ENCODE peak calls at places on chromosomes 2 and 18, in nine cellular contexts. G is transverse colon; K is activated T-helper 9 cell treated with anti-CD3 and anti-CD28 coated beads, Interleukin-2, amount 50 U/mL, for 16 hours; W is iris pigment epithelial cell; V is activated T-cell treated with anti-CD3 and anti-CD28 coated beads for 24 hours; O is A549; E is AG09319; Y is dermis microvascular lymphatic vessel endothelial cell; T is hepatic stellate cell. L is an unnamed sample.

GRCh38 chr18:69432847-69433246 is 32.2 kb downstream of the DOK6 start:
- DNase-seq in K (no peak), Y (no peak), W (no peak), O (no peak), E (no peak), G (no peak), T (no peak), V (no peak), L (no peak)

GRCh38 chr2:225100856-225101294 is 58.6 kb upstream of the DOCK10 start:
- DNase-seq in E (peak), V (no peak), G (no peak), T (peak), W (peak), O (peak), Y (no peak), K (no peak), L (no peak)

GRCh38 chr2:71460595-71461303 is 7.4 kb downstream of the DYSF start:
- DNase-seq in W (no peak), E (no peak), K (no peak), Y (peak), T (peak), O (peak), G (no peak), V (no peak), L (no peak)

GRCh38 chr2:15758779-15759343 is 167.2 kb downstream of the DDX1 start:
- DNase-seq in V (no peak), G (no peak), W (no peak), T (no peak), Y (no peak), E (no peak), O (no peak), K (no peak), L (no peak)

GRCh38 chr2:113273031-113273551 is 5.6 kb downstream of the PAX8 start:
- DNase-seq in T (no peak), O (peak), E (no peak), W (peak), K (no peak), V (no peak), G (no peak), Y (no peak), L (no peak)

GRCh38 chr2:104658149-104658839 is 195.6 kb upstream of the POU3F3 start:
- DNase-seq in K (no peak), G (peak), V (no peak), O (no peak), T (no peak), W (no peak), Y (no peak), E (no peak), L (peak)

GRCh38 chr2:223460774-223461211 is 141.4 kb downstream of the SCG2 start:
- DNase-seq in T (peak), V (no peak), Y (peak), K (no peak), O (peak), E (no peak), W (peak), G (no peak), L (no peak)

GRCh38 chr2:160652236-160652635 is 158.6 kb upstream of the RBMS1 start:
- DNase-seq in T (no peak), W (peak), G (peak), K (peak), Y (no peak), O (no peak), V (peak), E (no peak), L (no peak)

GRCh38 chr2:11514081-11514730 is 19.6 kb upstream of the GREB1 start:
- DNase-seq in K (no peak), G (no peak), E (no peak), T (no peak), W (no peak), Y (peak), O (no peak), V (no peak), L (no peak)

GRCh38 chr18:49500136-49500921 is 13.3 kb upstream of the C18orf32 start:
- DNase-seq in W (no peak), T (no peak), G (no peak), V (no peak), E (no peak), O (no peak), Y (no peak), K (no peak), L (no peak)

GRCh38 chr2:29058082-29058481 is 16.2 kb downstream of the PCARE start:
- DNase-seq in V (no peak), K (no peak), E (no peak), G (no peak), Y (no peak), W (no peak), T (no peak), O (no peak), L (no peak)

GRCh38 chr2:287471-287885 is 413 bp downstream of the ALKAL2 start:
- DNase-seq in E (no peak), Y (no peak), K (no peak), G (peak), V (no peak), W (peak), T (no peak), O (no peak), L (peak)

GRCh38 chr2:140797718-140798117 is 1333.1 kb downstream of the LRP1B start:
- DNase-seq in T (no peak), W (no peak), G (no peak), O (no peak), E (no peak), V (no peak), K (no peak), Y (no peak), L (no peak)

GRCh38 chr18:47749195-47749973 is 181.1 kb downstream of the SMAD2 start:
- DNase-seq in T (peak), E (peak), O (peak), G (peak), V (peak), W (peak), Y (peak), K (peak), L (peak)

GRCh38 chr2:207133493-207133861 is 32.3 kb downstream of the KLF7 start:
- DNase-seq in W (no peak), E (no peak), V (no peak), T (no peak), Y (no peak), O (no peak), G (no peak), K (no peak), L (no peak)

GRCh38 chr18:47754311-47755101 is 176.0 kb downstream of the SMAD2 start:
- DNase-seq in Y (no peak), W (no peak), G (peak), T (peak), V (peak), K (peak), E (no peak), O (peak), L (peak)

GRCh38 chr2:232335859-232336215 is 42.7 kb upstream of the ALPP start:
- DNase-seq in V (no peak), E (no peak), O (no peak), K (no peak), W (no peak), G (peak), T (no peak), Y (no peak), L (no peak)

GRCh38 chr2:232420463-232421188 is 14.0 kb downstream of the ALPG start:
- DNase-seq in E (no peak), Y (no peak), K (no peak), T (no peak), O (peak), V (no peak), W (peak), G (peak), L (no peak)

GRCh38 chr2:231125272-231125671 is 430 bp upstream of the HTR2B start:
- DNase-seq in K (no peak), W (no peak), V (no peak), E (no peak), G (no peak), Y (no peak), O (no peak), T (no peak), L (no peak)

GRCh38 chr2:196251132-196251531 is 79.8 kb upstream of the STK17B start:
- DNase-seq in E (no peak), T (no peak), O (no peak), V (no peak), G (no peak), K (no peak), W (no peak), Y (no peak), L (no peak)

L was measured in testis.